ENCODE peak calls at places on chromosomes 13 and 19, in ten cellular contexts. One of them, this sample, is unnamed.

GRCh38 chr19:51986309-51987291 is at the start of gene ZNF350:
- DNase-seq in neural progenitor cell: peak
- DNase-seq in mammary epithelial cell: peak
- DNase-seq in CD8-positive, alpha-beta memory T cell: peak
- DNase-seq in bronchial epithelial cell: peak
- DNase-seq in IMR-90: peak
- DNase-seq in fibroblast of lung: peak
- DNase-seq in endodermal cell: peak
- DNase-seq in heart right ventricle: peak
- DNase-seq in naive thymus-derived CD4-positive, alpha-beta T cell: peak
- DNase-seq in this sample: peak

GRCh38 chr13:25018729-25019115 is 77.2 kb upstream of the PABPC3 start:
- DNase-seq in neural progenitor cell: peak
- DNase-seq in mammary epithelial cell: no peak
- DNase-seq in heart right ventricle: no peak
- DNase-seq in IMR-90: no peak
- DNase-seq in bronchial epithelial cell: no peak
- DNase-seq in CD8-positive, alpha-beta memory T cell: no peak
- DNase-seq in naive thymus-derived CD4-positive, alpha-beta T cell: no peak
- DNase-seq in endodermal cell: peak
- DNase-seq in fibroblast of lung: no peak
- DNase-seq in this sample: no peak

GRCh38 chr19:43640424-43640757 is 741 bp upstream of the CADM4 start:
- DNase-seq in mammary epithelial cell: no peak
- DNase-seq in CD8-positive, alpha-beta memory T cell: no peak
- DNase-seq in endodermal cell: peak
- DNase-seq in bronchial epithelial cell: no peak
- DNase-seq in neural progenitor cell: no peak
- DNase-seq in IMR-90: no peak
- DNase-seq in fibroblast of lung: no peak
- DNase-seq in naive thymus-derived CD4-positive, alpha-beta T cell: no peak
- DNase-seq in heart right ventricle: no peak
- DNase-seq in this sample: no peak

GRCh38 chr13:31441804-31442487 is 242.2 kb downstream of the B3GLCT start:
- DNase-seq in naive thymus-derived CD4-positive, alpha-beta T cell: no peak
- DNase-seq in heart right ventricle: peak
- DNase-seq in fibroblast of lung: no peak
- DNase-seq in bronchial epithelial cell: no peak
- DNase-seq in neural progenitor cell: no peak
- DNase-seq in mammary epithelial cell: no peak
- DNase-seq in CD8-positive, alpha-beta memory T cell: no peak
- DNase-seq in IMR-90: no peak
- DNase-seq in endodermal cell: no peak
- DNase-seq in this sample: peak

GRCh38 chr19:11035441-11036377 is 53.6 kb upstream of the LDLR start:
- DNase-seq in neural progenitor cell: peak
- DNase-seq in heart right ventricle: peak
- DNase-seq in endodermal cell: peak
- DNase-seq in bronchial epithelial cell: peak
- DNase-seq in IMR-90: peak
- DNase-seq in CD8-positive, alpha-beta memory T cell: peak
- DNase-seq in fibroblast of lung: peak
- DNase-seq in mammary epithelial cell: peak
- DNase-seq in naive thymus-derived CD4-positive, alpha-beta T cell: peak
- DNase-seq in this sample: peak

GRCh38 chr13:50543767-50544166 is 299.7 kb downstream of the DLEU7 start:
- DNase-seq in endodermal cell: no peak
- DNase-seq in fibroblast of lung: peak
- DNase-seq in naive thymus-derived CD4-positive, alpha-beta T cell: no peak
- DNase-seq in mammary epithelial cell: no peak
- DNase-seq in IMR-90: peak
- DNase-seq in CD8-positive, alpha-beta memory T cell: no peak
- DNase-seq in bronchial epithelial cell: peak
- DNase-seq in neural progenitor cell: peak
- DNase-seq in heart right ventricle: no peak
- DNase-seq in this sample: peak

GRCh38 chr19:14181906-14182305 is 24.1 kb downstream of the ADGRL1 start:
- DNase-seq in mammary epithelial cell: no peak
- DNase-seq in neural progenitor cell: no peak
- DNase-seq in naive thymus-derived CD4-positive, alpha-beta T cell: no peak
- DNase-seq in heart right ventricle: no peak
- DNase-seq in IMR-90: no peak
- DNase-seq in CD8-positive, alpha-beta memory T cell: no peak
- DNase-seq in fibroblast of lung: no peak
- DNase-seq in bronchial epithelial cell: no peak
- DNase-seq in endodermal cell: no peak
- DNase-seq in this sample: no peak

GRCh38 chr13:51276684-51277083 is 54.5 kb downstream of the FAM124A start:
- DNase-seq in mammary epithelial cell: no peak
- DNase-seq in endodermal cell: peak
- DNase-seq in bronchial epithelial cell: no peak
- DNase-seq in CD8-positive, alpha-beta memory T cell: no peak
- DNase-seq in fibroblast of lung: no peak
- DNase-seq in IMR-90: no peak
- DNase-seq in naive thymus-derived CD4-positive, alpha-beta T cell: no peak
- DNase-seq in heart right ventricle: no peak
- DNase-seq in neural progenitor cell: no peak
- DNase-seq in this sample: no peak

GRCh38 chr19:44111910-44112463 is 1.2 kb upstream of the ZNF225 start:
- DNase-seq in CD8-positive, alpha-beta memory T cell: no peak
- DNase-seq in naive thymus-derived CD4-positive, alpha-beta T cell: no peak
- DNase-seq in neural progenitor cell: peak
- DNase-seq in heart right ventricle: no peak
- DNase-seq in IMR-90: peak
- DNase-seq in bronchial epithelial cell: peak
- DNase-seq in endodermal cell: peak
- DNase-seq in mammary epithelial cell: peak
- DNase-seq in fibroblast of lung: peak
- DNase-seq in this sample: peak

GRCh38 chr19:3459322-3459881 is 20.9 kb downstream of the SMIM24 start:
- DNase-seq in IMR-90: peak
- DNase-seq in neural progenitor cell: no peak
- DNase-seq in mammary epithelial cell: peak
- DNase-seq in fibroblast of lung: peak
- DNase-seq in endodermal cell: peak
- DNase-seq in bronchial epithelial cell: no peak
- DNase-seq in heart right ventricle: peak
- DNase-seq in naive thymus-derived CD4-positive, alpha-beta T cell: no peak
- DNase-seq in CD8-positive, alpha-beta memory T cell: no peak
- DNase-seq in this sample: peak

GRCh38 chr19:28221736-28222135 is 991.2 kb downstream of the UQCRFS1 start:
- DNase-seq in heart right ventricle: no peak
- DNase-seq in CD8-positive, alpha-beta memory T cell: no peak
- DNase-seq in bronchial epithelial cell: no peak
- DNase-seq in neural progenitor cell: no peak
- DNase-seq in naive thymus-derived CD4-positive, alpha-beta T cell: no peak
- DNase-seq in fibroblast of lung: peak
- DNase-seq in mammary epithelial cell: no peak
- DNase-seq in endodermal cell: peak
- DNase-seq in IMR-90: no peak
- DNase-seq in this sample: no peak

GRCh38 chr19:17877696-17878095 is 6.0 kb downstream of the SLC5A5 start:
- DNase-seq in naive thymus-derived CD4-positive, alpha-beta T cell: no peak
- DNase-seq in neural progenitor cell: no peak
- DNase-seq in fibroblast of lung: no peak
- DNase-seq in endodermal cell: no peak
- DNase-seq in mammary epithelial cell: no peak
- DNase-seq in IMR-90: no peak
- DNase-seq in bronchial epithelial cell: no peak
- DNase-seq in CD8-positive, alpha-beta memory T cell: no peak
- DNase-seq in heart right ventricle: no peak
- DNase-seq in this sample: no peak

GRCh38 chr19:7500811-7501450 is 12.1 kb upstream of the PEX11G start:
- DNase-seq in bronchial epithelial cell: no peak
- DNase-seq in heart right ventricle: no peak
- DNase-seq in CD8-positive, alpha-beta memory T cell: no peak
- DNase-seq in neural progenitor cell: peak
- DNase-seq in fibroblast of lung: peak
- DNase-seq in IMR-90: peak
- DNase-seq in endodermal cell: peak
- DNase-seq in mammary epithelial cell: peak
- DNase-seq in naive thymus-derived CD4-positive, alpha-beta T cell: no peak
- DNase-seq in this sample: no peak

GRCh38 chr13:76049397-76049746 is 413.2 kb downstream of the LMO7 start:
- DNase-seq in bronchial epithelial cell: no peak
- DNase-seq in endodermal cell: no peak
- DNase-seq in mammary epithelial cell: no peak
- DNase-seq in naive thymus-derived CD4-positive, alpha-beta T cell: no peak
- DNase-seq in heart right ventricle: no peak
- DNase-seq in neural progenitor cell: no peak
- DNase-seq in fibroblast of lung: no peak
- DNase-seq in CD8-positive, alpha-beta memory T cell: no peak
- DNase-seq in IMR-90: no peak
- DNase-seq in this sample: no peak

GRCh38 chr13:51325837-51326236 is 13.7 kb upstream of the SERPINE3 start:
- DNase-seq in neural progenitor cell: no peak
- DNase-seq in fibroblast of lung: no peak
- DNase-seq in mammary epithelial cell: peak
- DNase-seq in CD8-positive, alpha-beta memory T cell: no peak
- DNase-seq in bronchial epithelial cell: no peak
- DNase-seq in naive thymus-derived CD4-positive, alpha-beta T cell: no peak
- DNase-seq in endodermal cell: no peak
- DNase-seq in heart right ventricle: no peak
- DNase-seq in IMR-90: no peak
- DNase-seq in this sample: no peak

GRCh38 chr13:101121608-101122007 is 294.7 kb downstream of the NALCN start:
- DNase-seq in endodermal cell: no peak
- DNase-seq in CD8-positive, alpha-beta memory T cell: no peak
- DNase-seq in neural progenitor cell: peak
- DNase-seq in fibroblast of lung: no peak
- DNase-seq in IMR-90: no peak
- DNase-seq in bronchial epithelial cell: no peak
- DNase-seq in mammary epithelial cell: no peak
- DNase-seq in naive thymus-derived CD4-positive, alpha-beta T cell: no peak
- DNase-seq in heart right ventricle: no peak
- DNase-seq in this sample: no peak

GRCh38 chr13:28047784-28048388 is 52.5 kb downstream of the FLT3 start:
- DNase-seq in bronchial epithelial cell: peak
- DNase-seq in naive thymus-derived CD4-positive, alpha-beta T cell: no peak
- DNase-seq in mammary epithelial cell: peak
- DNase-seq in neural progenitor cell: no peak
- DNase-seq in fibroblast of lung: peak
- DNase-seq in heart right ventricle: no peak
- DNase-seq in endodermal cell: no peak
- DNase-seq in IMR-90: peak
- DNase-seq in CD8-positive, alpha-beta memory T cell: no peak
- DNase-seq in this sample: no peak

DNA sequence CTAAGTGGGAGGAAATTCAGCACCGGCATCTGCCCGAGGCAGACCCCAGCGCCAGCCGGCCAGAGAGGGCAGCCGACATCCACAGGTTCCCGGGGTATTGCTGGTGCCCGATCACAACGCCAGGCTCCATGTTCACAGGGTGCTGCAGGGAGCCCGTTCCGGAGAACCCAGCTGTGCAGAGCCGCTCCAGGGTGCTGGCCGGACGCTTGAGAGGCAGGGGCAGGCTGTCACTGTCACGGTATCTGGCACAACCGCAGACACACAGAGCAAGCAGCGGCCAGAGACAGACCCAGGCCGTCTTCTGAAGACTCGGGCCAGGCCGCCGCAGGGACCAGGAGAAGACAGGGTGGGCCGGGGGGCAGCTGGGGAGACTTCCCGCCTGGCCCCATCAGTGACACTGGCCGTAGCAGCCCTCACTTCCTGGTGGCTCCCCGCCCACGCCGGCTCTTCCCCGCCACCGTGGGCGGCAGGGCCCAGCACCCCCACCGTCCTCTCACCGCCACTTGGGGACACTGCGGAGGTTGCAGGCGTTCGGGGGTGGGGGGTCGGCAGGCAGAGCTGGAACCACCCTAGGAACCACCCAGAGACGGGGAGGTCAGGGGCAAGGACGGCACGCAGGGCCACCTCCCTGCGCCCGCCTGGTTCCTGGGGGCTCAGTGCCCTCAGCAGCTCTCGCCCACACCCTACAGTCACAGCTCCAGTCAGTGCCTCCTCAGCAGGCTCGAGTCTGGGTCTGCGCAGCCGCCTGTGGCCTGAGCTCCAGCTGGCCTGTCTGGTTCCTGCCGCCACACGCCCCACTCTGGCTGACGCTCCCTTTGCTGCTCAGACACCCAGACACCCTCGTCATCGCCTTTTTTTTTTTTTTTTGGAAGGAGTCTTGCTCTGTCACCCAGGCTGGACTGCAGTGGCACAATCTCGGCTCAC is 3.8 kb downstream of the RNF126 start:
- DNase-seq in CD8-positive, alpha-beta memory T cell: peak
- DNase-seq in bronchial epithelial cell: peak
- DNase-seq in heart right ventricle: no peak
- DNase-seq in naive thymus-derived CD4-positive, alpha-beta T cell: peak
- DNase-seq in IMR-90: no peak
- DNase-seq in neural progenitor cell: no peak
- DNase-seq in mammary epithelial cell: peak
- DNase-seq in fibroblast of lung: peak
- DNase-seq in endodermal cell: no peak
- DNase-seq in this sample: no peak
- H3K4me3 ChIP-seq in CD8-positive, alpha-beta memory T cell: peak
- H3K4me3 ChIP-seq in bronchial epithelial cell: peak
- H3K4me3 ChIP-seq in heart right ventricle: peak
- H3K4me3 ChIP-seq in naive thymus-derived CD4-positive, alpha-beta T cell: peak
- H3K4me3 ChIP-seq in IMR-90: no peak
- H3K4me3 ChIP-seq in neural progenitor cell: no peak
- H3K4me3 ChIP-seq in mammary epithelial cell: peak
- H3K4me3 ChIP-seq in fibroblast of lung: no peak
- H3K4me3 ChIP-seq in endodermal cell: no peak
- H3K4me3 ChIP-seq in this sample: no peak

GRCh38 chr19:40721936-40722661 is 5.2 kb downstream of the ITPKC start:
- DNase-seq in IMR-90: peak
- DNase-seq in heart right ventricle: no peak
- DNase-seq in bronchial epithelial cell: peak
- DNase-seq in neural progenitor cell: no peak
- DNase-seq in mammary epithelial cell: peak
- DNase-seq in endodermal cell: no peak
- DNase-seq in fibroblast of lung: peak
- DNase-seq in CD8-positive, alpha-beta memory T cell: no peak
- DNase-seq in naive thymus-derived CD4-positive, alpha-beta T cell: no peak
- DNase-seq in this sample: no peak
- H3K4me3 ChIP-seq in IMR-90: no peak
- H3K4me3 ChIP-seq in heart right ventricle: no peak
- H3K4me3 ChIP-seq in bronchial epithelial cell: no peak
- H3K4me3 ChIP-seq in neural progenitor cell: no peak
- H3K4me3 ChIP-seq in mammary epithelial cell: peak
- H3K4me3 ChIP-seq in endodermal cell: no peak
- H3K4me3 ChIP-seq in fibroblast of lung: peak
- H3K4me3 ChIP-seq in CD8-positive, alpha-beta memory T cell: no peak
- H3K4me3 ChIP-seq in naive thymus-derived CD4-positive, alpha-beta T cell: no peak
- H3K4me3 ChIP-seq in this sample: peak

GRCh38 chr19:35249146-35249847 is 495 bp downstream of the LSR start:
- DNase-seq in heart right ventricle: no peak
- DNase-seq in fibroblast of lung: no peak
- DNase-seq in naive thymus-derived CD4-positive, alpha-beta T cell: no peak
- DNase-seq in mammary epithelial cell: peak
- DNase-seq in neural progenitor cell: peak
- DNase-seq in IMR-90: no peak
- DNase-seq in CD8-positive, alpha-beta memory T cell: no peak
- DNase-seq in endodermal cell: peak
- DNase-seq in bronchial epithelial cell: no peak
- DNase-seq in this sample: no peak
- H3K4me3 ChIP-seq in heart right ventricle: peak
- H3K4me3 ChIP-seq in fibroblast of lung: no peak
- H3K4me3 ChIP-seq in naive thymus-derived CD4-positive, alpha-beta T cell: peak
- H3K4me3 ChIP-seq in mammary epithelial cell: peak
- H3K4me3 ChIP-seq in neural progenitor cell: peak
- H3K4me3 ChIP-seq in IMR-90: no peak
- H3K4me3 ChIP-seq in CD8-positive, alpha-beta memory T cell: peak
- H3K4me3 ChIP-seq in endodermal cell: peak
- H3K4me3 ChIP-seq in bronchial epithelial cell: peak
- H3K4me3 ChIP-seq in this sample: no peak

GRCh38 chr19:58563034-58563573 is 4.7 kb upstream of the UBE2M start:
- DNase-seq in naive thymus-derived CD4-positive, alpha-beta T cell: peak
- DNase-seq in neural progenitor cell: no peak
- DNase-seq in endodermal cell: peak
- DNase-seq in mammary epithelial cell: peak
- DNase-seq in fibroblast of lung: no peak
- DNase-seq in heart right ventricle: no peak
- DNase-seq in CD8-positive, alpha-beta memory T cell: no peak
- DNase-seq in IMR-90: no peak
- DNase-seq in bronchial epithelial cell: no peak
- DNase-seq in this sample: no peak
- H3K4me3 ChIP-seq in naive thymus-derived CD4-positive, alpha-beta T cell: peak
- H3K4me3 ChIP-seq in neural progenitor cell: peak
- H3K4me3 ChIP-seq in endodermal cell: no peak
- H3K4me3 ChIP-seq in mammary epithelial cell: peak
- H3K4me3 ChIP-seq in fibroblast of lung: peak
- H3K4me3 ChIP-seq in heart right ventricle: peak
- H3K4me3 ChIP-seq in CD8-positive, alpha-beta memory T cell: peak
- H3K4me3 ChIP-seq in IMR-90: peak
- H3K4me3 ChIP-seq in bronchial epithelial cell: peak
- H3K4me3 ChIP-seq in this sample: peak